ENCODE peak calls at places on chromosomes 12 and 14, in eight cellular contexts. One of them, this sample, is unnamed.

GRCh38 chr14:105475916-105476845 is 1.6 kb downstream of the CRIP2 start:
- DNase-seq in ELF-1: peak
- DNase-seq in left cardiac atrium: peak
- DNase-seq in SK-N-SH: peak
- DNase-seq in anterior cingulate cortex: no peak
- DNase-seq in RPMI7951: peak
- DNase-seq in 8988T: no peak
- DNase-seq in glomerular endothelial cell: no peak
- DNase-seq in this sample: peak

GRCh38 chr14:64253672-64254071 is 40.5 kb downstream of the ESR2 start:
- DNase-seq in glomerular endothelial cell: peak
- DNase-seq in 8988T: no peak
- DNase-seq in anterior cingulate cortex: no peak
- DNase-seq in RPMI7951: peak
- DNase-seq in ELF-1: no peak
- DNase-seq in left cardiac atrium: no peak
- DNase-seq in SK-N-SH: no peak
- DNase-seq in this sample: no peak

GRCh38 chr14:52124791-52125661 is 56.2 kb upstream of the NID2 start:
- DNase-seq in left cardiac atrium: no peak
- DNase-seq in anterior cingulate cortex: no peak
- DNase-seq in SK-N-SH: no peak
- DNase-seq in glomerular endothelial cell: peak
- DNase-seq in 8988T: no peak
- DNase-seq in RPMI7951: peak
- DNase-seq in ELF-1: peak
- DNase-seq in this sample: peak

GRCh38 chr12:128829870-128830504 is 6.2 kb upstream of the SLC15A4 start:
- DNase-seq in glomerular endothelial cell: no peak
- DNase-seq in RPMI7951: no peak
- DNase-seq in 8988T: no peak
- DNase-seq in anterior cingulate cortex: no peak
- DNase-seq in SK-N-SH: no peak
- DNase-seq in ELF-1: no peak
- DNase-seq in left cardiac atrium: no peak
- DNase-seq in this sample: no peak

GRCh38 chr12:52455818-52456217 is 3.9 kb upstream of the KRT6B start:
- DNase-seq in SK-N-SH: no peak
- DNase-seq in ELF-1: no peak
- DNase-seq in anterior cingulate cortex: no peak
- DNase-seq in RPMI7951: no peak
- DNase-seq in 8988T: no peak
- DNase-seq in glomerular endothelial cell: no peak
- DNase-seq in left cardiac atrium: no peak
- DNase-seq in this sample: no peak

GRCh38 chr12:96143392-96143791 is 50.8 kb upstream of the ELK3 start:
- DNase-seq in 8988T: no peak
- DNase-seq in SK-N-SH: no peak
- DNase-seq in left cardiac atrium: no peak
- DNase-seq in anterior cingulate cortex: no peak
- DNase-seq in ELF-1: no peak
- DNase-seq in glomerular endothelial cell: no peak
- DNase-seq in RPMI7951: no peak
- DNase-seq in this sample: peak

GRCh38 chr12:57809425-57809824 is 9.1 kb downstream of the AVIL start:
- DNase-seq in RPMI7951: no peak
- DNase-seq in ELF-1: no peak
- DNase-seq in anterior cingulate cortex: no peak
- DNase-seq in glomerular endothelial cell: no peak
- DNase-seq in left cardiac atrium: no peak
- DNase-seq in 8988T: no peak
- DNase-seq in SK-N-SH: no peak
- DNase-seq in this sample: no peak

GRCh38 chr12:2451025-2451424 is 343.7 kb upstream of the FKBP4 start:
- DNase-seq in glomerular endothelial cell: no peak
- DNase-seq in left cardiac atrium: no peak
- DNase-seq in anterior cingulate cortex: no peak
- DNase-seq in 8988T: no peak
- DNase-seq in SK-N-SH: no peak
- DNase-seq in RPMI7951: peak
- DNase-seq in ELF-1: no peak
- DNase-seq in this sample: no peak

GRCh38 chr12:88142610-88142991 is 494 bp downstream of the TMTC3 start:
- DNase-seq in RPMI7951: no peak
- DNase-seq in ELF-1: no peak
- DNase-seq in glomerular endothelial cell: no peak
- DNase-seq in SK-N-SH: no peak
- DNase-seq in 8988T: no peak
- DNase-seq in left cardiac atrium: peak
- DNase-seq in anterior cingulate cortex: peak
- DNase-seq in this sample: peak

GRCh38 chr12:42786400-42786799 is 196.9 kb upstream of the PRICKLE1 start:
- DNase-seq in ELF-1: no peak
- DNase-seq in left cardiac atrium: no peak
- DNase-seq in glomerular endothelial cell: no peak
- DNase-seq in RPMI7951: no peak
- DNase-seq in anterior cingulate cortex: no peak
- DNase-seq in SK-N-SH: no peak
- DNase-seq in 8988T: no peak
- DNase-seq in this sample: no peak

GRCh38 chr12:56487448-56488040 is 417 bp downstream of the GLS2 start:
- DNase-seq in RPMI7951: no peak
- DNase-seq in 8988T: no peak
- DNase-seq in glomerular endothelial cell: no peak
- DNase-seq in left cardiac atrium: peak
- DNase-seq in SK-N-SH: no peak
- DNase-seq in ELF-1: peak
- DNase-seq in anterior cingulate cortex: peak
- DNase-seq in this sample: peak

GRCh38 chr14:95260537-95261440 is 58.9 kb downstream of the CLMN start:
- DNase-seq in glomerular endothelial cell: peak
- DNase-seq in anterior cingulate cortex: no peak
- DNase-seq in ELF-1: no peak
- DNase-seq in left cardiac atrium: no peak
- DNase-seq in SK-N-SH: no peak
- DNase-seq in RPMI7951: peak
- DNase-seq in 8988T: no peak
- DNase-seq in this sample: no peak

GRCh38 chr12:52086366-52086765 is 6.9 kb downstream of the SMIM41 start:
- DNase-seq in left cardiac atrium: no peak
- DNase-seq in ELF-1: no peak
- DNase-seq in 8988T: peak
- DNase-seq in anterior cingulate cortex: no peak
- DNase-seq in RPMI7951: no peak
- DNase-seq in SK-N-SH: peak
- DNase-seq in glomerular endothelial cell: no peak
- DNase-seq in this sample: no peak

GRCh38 chr14:104552738-104553125 is 26.8 kb upstream of the C14orf180 start:
- DNase-seq in 8988T: no peak
- DNase-seq in glomerular endothelial cell: no peak
- DNase-seq in ELF-1: no peak
- DNase-seq in RPMI7951: no peak
- DNase-seq in SK-N-SH: peak
- DNase-seq in anterior cingulate cortex: no peak
- DNase-seq in left cardiac atrium: peak
- DNase-seq in this sample: no peak

GRCh38 chr12:122558721-122559641 is 31.9 kb downstream of the KNTC1 start:
- DNase-seq in anterior cingulate cortex: no peak
- DNase-seq in glomerular endothelial cell: no peak
- DNase-seq in RPMI7951: no peak
- DNase-seq in SK-N-SH: no peak
- DNase-seq in left cardiac atrium: no peak
- DNase-seq in ELF-1: no peak
- DNase-seq in 8988T: no peak
- DNase-seq in this sample: no peak

GRCh38 chr12:49762468-49762847 is 21.1 kb downstream of the TMBIM6 start:
- DNase-seq in ELF-1: no peak
- DNase-seq in left cardiac atrium: no peak
- DNase-seq in 8988T: no peak
- DNase-seq in SK-N-SH: no peak
- DNase-seq in glomerular endothelial cell: no peak
- DNase-seq in anterior cingulate cortex: no peak
- DNase-seq in RPMI7951: no peak
- DNase-seq in this sample: peak

GRCh38 chr14:104421401-104421821 is 158.2 kb upstream of the C14orf180 start:
- DNase-seq in ELF-1: no peak
- DNase-seq in glomerular endothelial cell: no peak
- DNase-seq in SK-N-SH: peak
- DNase-seq in 8988T: no peak
- DNase-seq in RPMI7951: no peak
- DNase-seq in left cardiac atrium: no peak
- DNase-seq in anterior cingulate cortex: no peak
- DNase-seq in this sample: no peak

GRCh38 chr14:68111733-68112270 is 292.2 kb downstream of the RAD51B start:
- DNase-seq in glomerular endothelial cell: no peak
- DNase-seq in SK-N-SH: no peak
- DNase-seq in ELF-1: no peak
- DNase-seq in 8988T: no peak
- DNase-seq in RPMI7951: peak
- DNase-seq in left cardiac atrium: no peak
- DNase-seq in anterior cingulate cortex: no peak
- DNase-seq in this sample: no peak

GRCh38 chr12:109861689-109862314 is 18.5 kb downstream of the GLTP start:
- DNase-seq in 8988T: no peak
- DNase-seq in glomerular endothelial cell: no peak
- DNase-seq in SK-N-SH: no peak
- DNase-seq in anterior cingulate cortex: no peak
- DNase-seq in ELF-1: no peak
- DNase-seq in left cardiac atrium: no peak
- DNase-seq in RPMI7951: no peak
- DNase-seq in this sample: no peak

GRCh38 chr12:114335607-114336006 is 70.3 kb downstream of the TBX5 start:
- DNase-seq in RPMI7951: no peak
- DNase-seq in SK-N-SH: no peak
- DNase-seq in 8988T: no peak
- DNase-seq in anterior cingulate cortex: no peak
- DNase-seq in glomerular endothelial cell: no peak
- DNase-seq in left cardiac atrium: no peak
- DNase-seq in ELF-1: peak
- DNase-seq in this sample: peak

GRCh38 chr12:11580125-11580751 is 69.2 kb upstream of the ETV6 start:
- DNase-seq in 8988T: no peak
- DNase-seq in anterior cingulate cortex: no peak
- DNase-seq in ELF-1: peak
- DNase-seq in RPMI7951: peak
- DNase-seq in left cardiac atrium: no peak
- DNase-seq in glomerular endothelial cell: no peak
- DNase-seq in SK-N-SH: no peak
- DNase-seq in this sample: no peak

GRCh38 chr12:47071241-47071852 is 8.1 kb upstream of the PCED1B start:
- DNase-seq in anterior cingulate cortex: no peak
- DNase-seq in 8988T: no peak
- DNase-seq in glomerular endothelial cell: no peak
- DNase-seq in RPMI7951: no peak
- DNase-seq in ELF-1: peak
- DNase-seq in SK-N-SH: no peak
- DNase-seq in left cardiac atrium: no peak
- DNase-seq in this sample: peak

GRCh38 chr14:20209595-20209994 is 13.9 kb upstream of the OR11H6 start:
- DNase-seq in ELF-1: no peak
- DNase-seq in SK-N-SH: no peak
- DNase-seq in anterior cingulate cortex: no peak
- DNase-seq in left cardiac atrium: no peak
- DNase-seq in glomerular endothelial cell: no peak
- DNase-seq in 8988T: no peak
- DNase-seq in RPMI7951: no peak
- DNase-seq in this sample: no peak

GRCh38 chr12:92340441-92341332 is 195.0 kb upstream of the BTG1 start:
- DNase-seq in glomerular endothelial cell: no peak
- DNase-seq in anterior cingulate cortex: no peak
- DNase-seq in SK-N-SH: peak
- DNase-seq in 8988T: peak
- DNase-seq in ELF-1: no peak
- DNase-seq in RPMI7951: no peak
- DNase-seq in left cardiac atrium: no peak
- DNase-seq in this sample: no peak

GRCh38 chr12:73514672-73515071 is 1023.0 kb upstream of the ATXN7L3B start:
- DNase-seq in 8988T: no peak
- DNase-seq in glomerular endothelial cell: no peak
- DNase-seq in ELF-1: peak
- DNase-seq in RPMI7951: no peak
- DNase-seq in SK-N-SH: peak
- DNase-seq in left cardiac atrium: no peak
- DNase-seq in anterior cingulate cortex: no peak
- DNase-seq in this sample: peak

GRCh38 chr14:92607702-92608429 is 94.3 kb downstream of the RIN3 start:
- DNase-seq in glomerular endothelial cell: peak
- DNase-seq in RPMI7951: peak
- DNase-seq in SK-N-SH: no peak
- DNase-seq in 8988T: no peak
- DNase-seq in ELF-1: no peak
- DNase-seq in anterior cingulate cortex: no peak
- DNase-seq in left cardiac atrium: no peak
- DNase-seq in this sample: no peak